ENCODE peak calls at places on chromosomes 7 and 10, in six cellular contexts. X, I, T, K, L and W are unnamed samples.

GRCh38 chr10:4131407-4132215 is 346.6 kb upstream of the KLF6 start:
- DNase-seq in X (no peak), I (no peak), T (peak; percentile 66), K (no peak), L (no peak), W (no peak)

GRCh38 chr7:5437348-5437892 is 13.8 kb upstream of the TNRC18 start:
- DNase-seq in X (no peak), I (no peak), T (no peak), K (no peak), L (no peak), W (no peak)

GRCh38 chr10:127787873-127788272 is 50.9 kb downstream of the FOXI2 start:
- DNase-seq in X (no peak), I (no peak), T (no peak), K (no peak), L (no peak), W (no peak)

GRCh38 chr10:84493951-84494848 is 165.8 kb downstream of the CCSER2 start:
- DNase-seq in X (no peak), I (no peak), T (no peak), K (peak; percentile 5), L (no peak), W (no peak)

GRCh38 chr10:78960316-78960800 is 108.4 kb upstream of the ZMIZ1 start:
- DNase-seq in X (no peak), I (no peak), T (no peak), K (no peak), L (no peak), W (no peak)

GRCh38 chr10:77020426-77021040 is 617.1 kb downstream of the KCNMA1 start:
- DNase-seq in X (no peak), I (no peak), T (no peak), K (no peak), L (no peak), W (no peak)

GRCh38 chr10:115398026-115398425 is 304.9 kb downstream of the ATRNL1 start:
- DNase-seq in X (no peak), I (no peak), T (no peak), K (no peak), L (no peak), W (no peak)

GRCh38 chr7:121689749-121690148 is 183.2 kb upstream of the PTPRZ1 start:
- DNase-seq in X (no peak), I (no peak), T (no peak), K (no peak), L (no peak), W (no peak)

GRCh38 chr7:69775231-69775771 is 177.0 kb downstream of the AUTS2 start:
- DNase-seq in X (no peak), I (no peak), T (no peak), K (no peak), L (no peak), W (no peak)

GRCh38 chr10:13681095-13681494 is 94.3 kb downstream of the PRPF18 start:
- DNase-seq in X (no peak), I (no peak), T (no peak), K (no peak), L (no peak), W (no peak)

GRCh38 chr7:97117035-97117371 is 495 bp upstream of the SDHAF3 start:
- DNase-seq in X (no peak), I (no peak), T (no peak), K (no peak), L (no peak), W (no peak)

GRCh38 chr7:97117372-97118188 is at the start of gene SDHAF3:
- DNase-seq in X (peak; percentile 97), I (peak; percentile 97), T (peak; percentile 90), K (peak; percentile 99), L (peak; percentile 95), W (peak; percentile 74)

GRCh38 chr7:97119747-97120146 is 2.2 kb downstream of the SDHAF3 start:
- DNase-seq in X (no peak), I (no peak), T (no peak), K (no peak), L (no peak), W (no peak)

GRCh38 chr7:97116308-97116707 is 1.2 kb upstream of the SDHAF3 start:
- DNase-seq in X (no peak), I (no peak), T (no peak), K (no peak), L (no peak), W (no peak)

DNA sequence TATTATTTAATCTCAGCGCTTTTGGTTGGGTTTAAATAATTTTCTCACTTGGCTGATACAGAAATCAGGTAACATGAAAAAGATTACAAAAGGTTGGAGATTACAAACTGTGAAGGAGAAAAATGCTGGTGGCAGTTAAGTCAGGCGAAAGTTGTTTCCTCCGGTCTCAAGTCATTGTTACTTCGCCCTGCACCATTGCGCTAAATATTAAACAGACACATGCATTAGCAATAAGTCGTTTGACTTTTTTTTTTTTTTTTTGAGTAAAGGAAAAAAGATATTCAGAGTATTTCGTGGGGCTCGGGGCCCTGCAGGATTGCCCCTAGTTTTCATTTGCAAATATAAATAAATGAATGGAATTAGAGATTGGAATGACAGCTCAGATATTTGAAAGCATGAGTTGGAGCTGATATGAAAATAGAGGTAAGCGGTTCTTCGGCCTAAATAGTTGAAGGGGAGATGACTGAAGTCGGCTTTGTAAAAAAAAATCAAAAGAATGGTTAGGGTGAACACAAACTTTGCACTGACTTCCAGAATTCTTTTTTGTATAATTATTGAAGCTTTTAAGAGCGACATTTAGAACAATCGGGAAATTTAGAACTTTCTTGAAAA is 914 bp downstream of the SDHAF3 start:
- DNase-seq in X (no peak), I (no peak), T (no peak), K (no peak), L (no peak), W (no peak)
- TF ChIP-seq TAF1 in X (no peak), I (no peak), T (no peak), K (no peak), L (no peak), W (no peak)

DNA sequence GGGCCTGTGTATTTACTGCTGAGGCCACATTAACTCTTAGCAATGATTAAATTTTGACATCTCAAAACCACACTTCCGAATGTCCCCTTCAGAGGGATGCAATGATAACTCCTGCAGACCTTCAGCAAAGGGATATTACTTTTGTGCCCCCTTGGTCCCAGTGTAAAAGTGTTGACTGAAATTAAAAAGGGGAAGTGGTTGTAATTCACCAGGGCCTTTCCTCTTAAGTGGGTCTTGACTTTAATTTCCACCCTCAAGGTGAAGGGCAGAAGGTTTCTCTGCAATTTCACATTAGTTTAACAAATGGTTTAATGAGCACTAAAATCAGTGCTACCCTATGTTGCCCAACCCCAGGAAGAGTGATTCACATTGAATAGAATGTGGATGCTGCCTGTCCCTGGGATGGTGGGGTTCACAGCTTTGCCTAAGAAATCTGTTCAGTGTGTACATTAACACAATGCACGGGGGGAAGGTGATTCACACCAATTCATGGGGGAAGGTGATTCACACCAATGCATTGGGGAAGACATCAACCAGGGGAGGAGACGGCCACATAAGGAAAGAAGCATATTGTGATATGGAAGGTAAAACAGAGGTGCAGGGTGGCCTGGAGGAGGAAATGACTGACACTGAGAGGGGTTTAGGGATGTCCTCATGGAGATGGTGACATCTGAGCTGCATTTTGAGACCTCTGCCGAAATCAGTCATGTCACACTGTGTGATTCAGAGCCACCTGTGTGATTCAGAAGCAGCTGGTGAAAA is 19.4 kb upstream of the TNS3 start:
- DNase-seq in X (no peak), I (no peak), T (no peak), K (no peak), L (peak; percentile 40), W (no peak)
- TF ChIP-seq TAF1 in X (no peak), I (no peak), T (no peak), K (no peak), L (no peak), W (no peak)

GRCh38 chr10:71063431-71063830 is 148.9 kb upstream of the UNC5B start:
- DNase-seq in X (no peak), I (no peak), T (no peak), K (no peak), L (no peak), W (no peak)

GRCh38 chr10:71062156-71062555 is 150.2 kb upstream of the UNC5B start:
- DNase-seq in X (no peak), I (no peak), T (no peak), K (no peak), L (no peak), W (no peak)

GRCh38 chr10:71065659-71066058 is 146.7 kb upstream of the UNC5B start:
- DNase-seq in X (no peak), I (no peak), T (no peak), K (no peak), L (no peak), W (no peak)

GRCh38 chr10:71066600-71066999 is 145.8 kb upstream of the UNC5B start:
- DNase-seq in X (no peak), I (no peak), T (no peak), K (no peak), L (no peak), W (no peak)

GRCh38 chr10:71064413-71065118 is 147.8 kb upstream of the UNC5B start:
- DNase-seq in X (no peak), I (no peak), T (no peak), K (no peak), L (peak; percentile 5), W (no peak)
- TF ChIP-seq TAF1 in X (no peak), I (no peak), T (no peak), K (no peak), L (no peak), W (no peak)

GRCh38 chr10:68155615-68156205 is 46.4 kb downstream of the MYPN start:
- DNase-seq in X (no peak), I (no peak), T (no peak), K (no peak), L (no peak), W (no peak)
- TF ChIP-seq TAF1 in X (no peak), I (no peak), T (no peak), K (no peak), L (no peak), W (no peak)

GRCh38 chr7:503046-503574 is 16.5 kb downstream of the PDGFA start:
- DNase-seq in X (no peak), I (no peak), T (no peak), K (no peak), L (no peak), W (no peak)

GRCh38 chr7:502296-502695 is 17.4 kb downstream of the PDGFA start:
- DNase-seq in X (no peak), I (no peak), T (no peak), K (no peak), L (no peak), W (no peak)

GRCh38 chr7:499853-500485 is 19.7 kb downstream of the PDGFA start:
- DNase-seq in X (no peak), I (no peak), T (no peak), K (no peak), L (no peak), W (no peak)

GRCh38 chr7:500521-501420 is 18.9 kb downstream of the PDGFA start:
- DNase-seq in X (no peak), I (no peak), T (no peak), K (no peak), L (no peak), W (no peak)

DNA sequence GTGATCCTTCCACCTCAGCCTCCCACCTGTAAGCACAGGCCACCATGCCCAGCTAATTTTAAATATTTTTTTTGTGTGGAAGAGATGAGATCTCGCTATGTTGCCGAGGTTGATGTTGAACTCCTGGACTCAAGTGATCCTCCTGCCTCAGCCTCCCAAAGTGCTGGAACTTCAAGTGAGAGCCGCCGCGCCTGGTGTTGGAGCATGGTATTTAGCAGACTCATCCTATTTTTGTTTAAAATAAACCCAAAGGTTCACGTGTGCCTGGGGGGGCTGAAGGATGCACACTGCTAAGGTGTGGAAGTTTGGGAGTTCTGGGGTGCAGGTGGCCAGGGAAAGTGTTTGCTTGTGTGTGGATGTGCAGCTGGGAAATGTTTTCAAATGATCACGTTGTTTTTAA is 18.1 kb downstream of the PDGFA start:
- DNase-seq in X (no peak), I (no peak), T (no peak), K (no peak), L (no peak), W (no peak)
- TF ChIP-seq TAF1 in X (no peak), I (no peak), T (no peak), K (no peak), L (no peak), W (no peak)

GRCh38 chr7:40763319-40764287 is 628.8 kb downstream of the SUGCT start:
- DNase-seq in X (peak; percentile 8), I (no peak), T (no peak), K (no peak), L (no peak), W (no peak)
- TF ChIP-seq TAF1 in X (no peak), I (no peak), T (no peak), K (no peak), L (no peak), W (no peak)